ENCODE peak calls at places on chromosomes 3 and 15, in seven cellular contexts. One of them, this sample, is unnamed.

GRCh38 chr3:38139191-38139590 is 730 bp downstream of the MYD88 start:
- DNase-seq in H54: no peak
- DNase-seq in transverse colon: no peak
- DNase-seq in AG08396: no peak
- DNase-seq in HL-60: no peak
- DNase-seq in MM.1S: no peak
- DNase-seq in stimulated activated CD8-positive, alpha-beta memory T cell treated with anti-CD3 and anti-CD28 coated beads, Interleukin-12 subunit alpha, Interleukin-12 subunit beta, amount 100 ng/mL, for 4 hours: no peak
- DNase-seq in this sample: no peak

GRCh38 chr3:23402728-23403505 is 199.8 kb downstream of the UBE2E2 start:
- DNase-seq in H54: no peak
- DNase-seq in transverse colon: no peak
- DNase-seq in AG08396: no peak
- DNase-seq in HL-60: no peak
- DNase-seq in MM.1S: peak
- DNase-seq in stimulated activated CD8-positive, alpha-beta memory T cell treated with anti-CD3 and anti-CD28 coated beads, Interleukin-12 subunit alpha, Interleukin-12 subunit beta, amount 100 ng/mL, for 4 hours: no peak
- DNase-seq in this sample: no peak

GRCh38 chr3:195838714-195839113 is 27.0 kb upstream of the MUC4 start:
- DNase-seq in H54: no peak
- DNase-seq in transverse colon: no peak
- DNase-seq in AG08396: no peak
- DNase-seq in HL-60: no peak
- DNase-seq in MM.1S: no peak
- DNase-seq in stimulated activated CD8-positive, alpha-beta memory T cell treated with anti-CD3 and anti-CD28 coated beads, Interleukin-12 subunit alpha, Interleukin-12 subunit beta, amount 100 ng/mL, for 4 hours: no peak
- DNase-seq in this sample: no peak

GRCh38 chr15:48458876-48459275 is 127.6 kb downstream of the DUT start:
- DNase-seq in H54: no peak
- DNase-seq in transverse colon: no peak
- DNase-seq in AG08396: no peak
- DNase-seq in HL-60: no peak
- DNase-seq in MM.1S: no peak
- DNase-seq in stimulated activated CD8-positive, alpha-beta memory T cell treated with anti-CD3 and anti-CD28 coated beads, Interleukin-12 subunit alpha, Interleukin-12 subunit beta, amount 100 ng/mL, for 4 hours: no peak
- DNase-seq in this sample: no peak

GRCh38 chr15:96767703-96768434 is 437.4 kb downstream of the NR2F2 start:
- DNase-seq in H54: no peak
- DNase-seq in transverse colon: no peak
- DNase-seq in AG08396: no peak
- DNase-seq in HL-60: no peak
- DNase-seq in MM.1S: no peak
- DNase-seq in stimulated activated CD8-positive, alpha-beta memory T cell treated with anti-CD3 and anti-CD28 coated beads, Interleukin-12 subunit alpha, Interleukin-12 subunit beta, amount 100 ng/mL, for 4 hours: no peak
- DNase-seq in this sample: peak

GRCh38 chr3:11774296-11774877 is 72.3 kb downstream of the TAMM41 start:
- DNase-seq in H54: peak
- DNase-seq in transverse colon: peak
- DNase-seq in AG08396: peak
- DNase-seq in HL-60: no peak
- DNase-seq in MM.1S: no peak
- DNase-seq in stimulated activated CD8-positive, alpha-beta memory T cell treated with anti-CD3 and anti-CD28 coated beads, Interleukin-12 subunit alpha, Interleukin-12 subunit beta, amount 100 ng/mL, for 4 hours: no peak
- DNase-seq in this sample: peak

GRCh38 chr15:73081321-73081958 is 29.2 kb downstream of the NEO1 start:
- DNase-seq in H54: peak
- DNase-seq in transverse colon: no peak
- DNase-seq in AG08396: peak
- DNase-seq in HL-60: peak
- DNase-seq in MM.1S: peak
- DNase-seq in stimulated activated CD8-positive, alpha-beta memory T cell treated with anti-CD3 and anti-CD28 coated beads, Interleukin-12 subunit alpha, Interleukin-12 subunit beta, amount 100 ng/mL, for 4 hours: no peak
- DNase-seq in this sample: peak

GRCh38 chr3:154132777-154133375 is 11.7 kb downstream of the ARHGEF26 start:
- DNase-seq in H54: no peak
- DNase-seq in transverse colon: no peak
- DNase-seq in AG08396: no peak
- DNase-seq in HL-60: peak
- DNase-seq in MM.1S: no peak
- DNase-seq in stimulated activated CD8-positive, alpha-beta memory T cell treated with anti-CD3 and anti-CD28 coated beads, Interleukin-12 subunit alpha, Interleukin-12 subunit beta, amount 100 ng/mL, for 4 hours: no peak
- DNase-seq in this sample: no peak

GRCh38 chr3:188801393-188801792 is 370.4 kb upstream of the TPRG1 start:
- DNase-seq in H54: no peak
- DNase-seq in transverse colon: no peak
- DNase-seq in AG08396: no peak
- DNase-seq in HL-60: no peak
- DNase-seq in MM.1S: no peak
- DNase-seq in stimulated activated CD8-positive, alpha-beta memory T cell treated with anti-CD3 and anti-CD28 coated beads, Interleukin-12 subunit alpha, Interleukin-12 subunit beta, amount 100 ng/mL, for 4 hours: no peak
- DNase-seq in this sample: no peak

GRCh38 chr15:50298340-50298739 is 32.8 kb upstream of the HDC start:
- DNase-seq in H54: peak
- DNase-seq in transverse colon: no peak
- DNase-seq in AG08396: no peak
- DNase-seq in HL-60: no peak
- DNase-seq in MM.1S: no peak
- DNase-seq in stimulated activated CD8-positive, alpha-beta memory T cell treated with anti-CD3 and anti-CD28 coated beads, Interleukin-12 subunit alpha, Interleukin-12 subunit beta, amount 100 ng/mL, for 4 hours: no peak
- DNase-seq in this sample: no peak

This sample was measured in mesendoderm.